ENCODE peak calls at places on chromosomes 4 and X, in six cellular contexts. G is uterus, S is HCT116, F is endothelial cell of umbilical vein, D is OCI-LY7, Q is lower lobe of right lung. N is an unnamed sample.

GRCh38 chr4:4866833-4867744 is 7.6 kb downstream of the MSX1 start:
- DNase-seq in F (no peak), Q (no peak), S (no peak), G (peak), D (no peak), N (no peak)

GRCh38 chr4:77240469-77241066 is 83.6 kb downstream of the CCNG2 start:
- DNase-seq in S (peak), F (peak), Q (peak), D (peak), G (no peak), N (peak)

GRCh38 chrX:10044021-10044420 is 76.9 kb downstream of the CLDN34 start:
- DNase-seq in F (no peak), Q (no peak), S (no peak), D (no peak), G (no peak), N (no peak)

GRCh38 chrX:47380268-47380667 is 9.9 kb downstream of the ZNF157 start:
- DNase-seq in G (peak), Q (peak), S (no peak), F (no peak), D (no peak), N (no peak)

GRCh38 chrX:10512258-10512657 is 108.1 kb downstream of the MID1 start:
- DNase-seq in Q (no peak), D (no peak), F (peak), G (no peak), S (no peak), N (no peak)

GRCh38 chr4:23630110-23630509 is 259.7 kb downstream of the PPARGC1A start:
- DNase-seq in D (no peak), G (no peak), S (no peak), Q (no peak), F (no peak), N (no peak)

GRCh38 chrX:118164138-118164537 is 47.5 kb upstream of the KLHL13 start:
- DNase-seq in D (no peak), G (no peak), Q (no peak), F (no peak), S (no peak), N (no peak)

GRCh38 chrX:57817302-57817701 is 93.0 kb downstream of the ZXDA start:
- DNase-seq in D (peak), G (no peak), S (no peak), F (no peak), Q (no peak), N (no peak)

GRCh38 chrX:50697691-50698090 is 116.3 kb downstream of the SHROOM4 start:
- DNase-seq in S (no peak), F (peak), D (no peak), Q (no peak), G (no peak), N (no peak)

GRCh38 chr4:19831644-19832285 is 419.9 kb upstream of the SLIT2 start:
- DNase-seq in Q (no peak), S (no peak), D (no peak), F (no peak), G (no peak), N (no peak)

GRCh38 chrX:78075787-78076389 is 28.2 kb upstream of the PGK1 start:
- DNase-seq in D (no peak), G (no peak), F (no peak), Q (no peak), S (peak), N (no peak)

GRCh38 chr4:89136525-89136924 is 25.2 kb downstream of the TIGD2 start:
- DNase-seq in Q (no peak), G (no peak), F (peak), S (no peak), D (no peak), N (no peak)

GRCh38 chrX:8413279-8413678 is 51.4 kb upstream of the VCX3B start:
- DNase-seq in D (no peak), G (no peak), F (no peak), S (no peak), Q (no peak), N (no peak)

GRCh38 chrX:109697855-109698254 is 35.2 kb downstream of the ACSL4 start:
- DNase-seq in S (no peak), G (no peak), D (no peak), F (no peak), Q (no peak), N (no peak)

GRCh38 chr4:72553540-72553939 is 15.5 kb downstream of the ADAMTS3 start:
- DNase-seq in G (no peak), F (no peak), S (no peak), Q (no peak), D (no peak), N (no peak)

GRCh38 chr4:999863-1000425 is 6.7 kb upstream of the SLC26A1 start:
- DNase-seq in Q (no peak), F (no peak), G (no peak), S (no peak), D (no peak), N (no peak)

GRCh38 chr4:83561381-83561780 is 25.5 kb downstream of the GPAT3 start:
- DNase-seq in F (peak), S (peak), G (no peak), Q (no peak), D (no peak), N (no peak)

GRCh38 chr4:30716158-30716557 is 4.0 kb upstream of the PCDH7 start:
- DNase-seq in S (peak), F (peak), D (no peak), Q (no peak), G (no peak), N (no peak)

GRCh38 chr4:156829194-156829593 is 142.4 kb downstream of the PDGFC start:
- DNase-seq in D (no peak), Q (no peak), S (no peak), F (peak), G (peak), N (no peak)

GRCh38 chrX:71128166-71128833 is 9.9 kb downstream of the MED12 start:
- DNase-seq in D (no peak), F (no peak), Q (no peak), G (no peak), S (no peak), N (no peak)

GRCh38 chr4:40992472-40993298 is 221.7 kb downstream of the APBB2 start:
- DNase-seq in S (no peak), G (no peak), Q (no peak), D (peak), F (peak), N (no peak)

GRCh38 chrX:39811391-39811790 is 286.4 kb downstream of the BCOR start:
- DNase-seq in D (no peak), F (no peak), G (no peak), Q (no peak), S (no peak), N (peak)
- H3K27ac ChIP-seq in D (no peak), F (no peak), G (no peak), Q (no peak), S (no peak), N (peak)

GRCh38 chr4:184816962-184817361 is 8.8 kb downstream of the ACSL1 start:
- DNase-seq in F (no peak), S (no peak), Q (no peak), G (no peak), D (peak), N (no peak)
- H3K27ac ChIP-seq in F (no peak), S (no peak), Q (no peak), G (no peak), D (peak), N (no peak)

DNA sequence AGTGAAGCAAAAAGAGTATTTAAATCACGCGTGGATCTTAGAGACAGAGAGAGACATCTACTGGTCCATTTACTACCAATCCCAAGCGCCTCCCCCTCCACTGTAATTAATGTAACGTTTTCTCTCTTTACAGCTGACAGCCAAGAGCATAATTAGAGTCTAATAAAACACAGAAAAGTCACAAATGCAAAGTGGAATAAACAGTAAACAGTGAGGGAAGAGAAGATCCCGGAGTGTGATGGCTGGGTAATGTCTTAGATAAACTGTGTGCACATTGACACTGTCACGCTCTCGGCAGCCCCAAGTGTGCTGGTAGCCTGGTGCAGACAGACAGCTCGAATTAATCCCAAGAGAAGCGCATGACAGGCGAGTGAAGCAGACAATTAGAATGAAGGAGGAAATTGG is 100.3 kb downstream of the CXXC4 start:
- DNase-seq in D (no peak), S (no peak), F (no peak), Q (peak), G (no peak), N (peak)
- H3K27ac ChIP-seq in D (no peak), S (no peak), F (no peak), Q (no peak), G (no peak), N (peak)

DNA sequence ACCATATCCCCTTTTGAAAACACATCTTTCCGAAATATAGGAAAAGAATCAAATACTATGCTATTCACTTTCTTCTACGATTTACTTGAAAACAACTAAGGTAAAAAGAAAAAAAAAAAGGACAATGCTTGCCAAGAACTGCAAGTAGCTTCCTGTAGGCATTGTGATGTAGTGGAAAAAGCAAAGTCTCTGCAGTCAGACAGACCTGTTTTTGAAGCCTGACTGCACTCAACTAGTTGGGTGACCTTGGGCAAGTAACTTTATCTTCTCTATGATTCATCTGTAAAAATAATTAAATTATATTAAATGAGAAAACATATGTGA is 100.4 kb upstream of the PLS3 start:
- DNase-seq in S (no peak), G (no peak), F (peak), D (no peak), Q (no peak), N (no peak)
- H3K27ac ChIP-seq in S (no peak), G (peak), F (no peak), D (no peak), Q (no peak), N (no peak)

GRCh38 chr4:109913842-109914241 is 1.2 kb downstream of the EGF start:
- DNase-seq in S (no peak), G (no peak), D (no peak), F (no peak), Q (no peak), N (no peak)

GRCh38 chr4:109914356-109914755 is 1.7 kb downstream of the EGF start:
- DNase-seq in S (no peak), G (no peak), D (no peak), F (no peak), Q (no peak), N (no peak)

GRCh38 chr4:109912706-109913621 is at the start of gene EGF:
- DNase-seq in F (no peak), Q (no peak), G (peak), S (no peak), D (no peak), N (no peak)

GRCh38 chr4:109916003-109916399 is 3.3 kb downstream of the EGF start:
- DNase-seq in S (no peak), Q (no peak), G (no peak), F (no peak), D (no peak), N (no peak)

DNA sequence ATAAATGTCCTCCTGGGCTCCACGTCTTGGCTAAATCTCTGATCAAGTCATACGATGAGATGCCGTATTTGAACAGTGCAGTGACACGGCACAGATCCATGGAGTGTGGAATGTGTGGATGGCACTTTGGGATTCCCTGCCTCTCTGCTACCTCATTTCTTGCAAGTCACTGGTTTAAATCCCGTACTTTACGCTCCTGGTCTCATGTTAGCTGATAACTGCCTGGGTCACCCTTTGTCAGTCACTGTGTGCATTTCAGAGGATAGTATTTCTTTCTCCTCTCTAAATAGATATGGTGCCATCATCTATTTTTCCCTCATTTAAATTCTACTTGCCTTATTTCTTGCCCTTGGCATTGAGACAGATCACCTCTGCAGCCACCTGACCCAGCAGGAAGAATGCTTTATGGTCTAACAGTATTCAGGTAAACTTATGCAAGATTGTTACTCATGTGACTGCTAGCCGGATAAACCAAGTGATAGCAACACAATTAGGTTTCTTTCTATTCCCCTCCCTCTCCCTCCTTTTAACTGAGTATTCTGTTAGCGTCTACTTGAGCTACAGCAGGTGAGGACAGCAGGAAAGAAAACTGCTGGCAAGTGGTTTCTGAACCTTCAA is 2.8 kb downstream of the EGF start:
- DNase-seq in Q (no peak), G (no peak), D (no peak), S (no peak), F (no peak), N (no peak)
- H3K27ac ChIP-seq in Q (no peak), G (no peak), D (no peak), S (no peak), F (no peak), N (no peak)

N was measured in caudate nucleus.